ENCODE peak calls at places on chromosomes 5 and 9, in nine cellular contexts. M is cardiac muscle cell, G is type B pancreatic cell, Q is tibial artery, W is left lung, K is GM20000, H is transverse colon, Z is heart right ventricle, P is omental fat pad. N is an unnamed sample.

GRCh38 chr9:82208741-82209450 is 220.3 kb downstream of the SPATA31D1 start:
- DNase-seq in W (no peak), M (peak; percentile 38), Q (no peak), G (no peak), H (no peak), P (no peak), K (no peak), Z (no peak), N (no peak)

GRCh38 chr9:115204827-115205506 is 87.0 kb upstream of the TNC start:
- DNase-seq in G (no peak), H (no peak), Q (no peak), K (peak; percentile 32), Z (no peak), W (no peak), P (no peak), M (peak; percentile 71), N (peak; percentile 8)

GRCh38 chr9:93136011-93136440 is 2.0 kb upstream of the NINJ1 start:
- DNase-seq in H (no peak), W (no peak), M (peak; percentile 42), G (no peak), P (no peak), Q (no peak), Z (no peak), K (no peak), N (no peak)

GRCh38 chr5:105506692-105507277 is 1944.2 kb upstream of the NUDT12 start:
- DNase-seq in W (no peak), G (no peak), H (no peak), M (peak; percentile 1), Z (no peak), K (peak; percentile 6), Q (no peak), P (no peak), N (no peak)

GRCh38 chr5:159915913-159916840 is at the start of gene ADRA1B:
- DNase-seq in P (no peak), Q (peak; percentile 89), Z (peak; percentile 62), K (peak; percentile 87), G (peak; percentile 79), W (peak; percentile 65), H (peak; percentile 76), M (peak; percentile 78), N (peak; percentile 86)

GRCh38 chr9:120698766-120699165 is 15.5 kb downstream of the MEGF9 start:
- DNase-seq in K (no peak), H (no peak), G (no peak), Z (no peak), Q (no peak), P (no peak), M (no peak), W (no peak), N (no peak)

GRCh38 chr5:66757219-66757833 is 161.1 kb downstream of the MAST4 start:
- DNase-seq in K (peak; percentile 51), W (no peak), Q (no peak), H (peak; percentile 39), G (no peak), M (peak; percentile 87), P (no peak), Z (peak; percentile 54), N (peak; percentile 33)

GRCh38 chr5:160496784-160497183 is 75.1 kb downstream of the PTTG1 start:
- DNase-seq in H (no peak), M (no peak), Z (no peak), G (no peak), P (no peak), W (no peak), K (no peak), Q (no peak), N (no peak)

GRCh38 chr5:91281409-91281808 is 101.7 kb downstream of the ARRDC3 start:
- DNase-seq in M (peak; percentile 69), P (no peak), H (no peak), G (no peak), W (no peak), Q (no peak), K (no peak), Z (no peak), N (no peak)

GRCh38 chr9:93676310-93677054 is 100.1 kb downstream of the PHF2 start:
- DNase-seq in H (peak; percentile 6), M (no peak), K (no peak), P (peak; percentile 10), W (peak; percentile 19), G (peak; percentile 65), Z (peak; percentile 3), Q (peak; percentile 54), N (no peak)

GRCh38 chr5:68830499-68830898 is 263.3 kb upstream of the SLC30A5 start:
- DNase-seq in M (no peak), G (no peak), K (no peak), P (no peak), Q (no peak), Z (no peak), W (no peak), H (no peak), N (no peak)

GRCh38 chr5:52809884-52810283 is 22.2 kb downstream of the ITGA1 start:
- DNase-seq in H (no peak), M (no peak), Z (no peak), Q (no peak), G (no peak), K (no peak), W (no peak), P (no peak), N (no peak)

GRCh38 chr9:15485836-15486678 is 24.7 kb downstream of the PSIP1 start:
- DNase-seq in K (no peak), P (no peak), G (no peak), W (no peak), Q (no peak), Z (no peak), H (no peak), M (peak; percentile 36), N (no peak)

GRCh38 chr9:4666042-4666699 is at the start of gene SPATA6L:
- DNase-seq in P (peak; percentile 39), W (peak; percentile 85), M (peak; percentile 66), K (peak; percentile 58), Z (peak; percentile 68), G (no peak), Q (peak; percentile 79), H (peak; percentile 76), N (peak; percentile 62)

GRCh38 chr5:127196042-127196441 is 94.6 kb upstream of the MEGF10 start:
- DNase-seq in P (no peak), M (no peak), Q (no peak), G (no peak), K (no peak), W (no peak), Z (no peak), H (no peak), N (no peak)

GRCh38 chr9:4116708-4117460 is 183.0 kb downstream of the GLIS3 start:
- DNase-seq in Q (no peak), Z (no peak), H (no peak), K (no peak), M (peak; percentile 71), P (no peak), G (no peak), W (no peak), N (no peak)

GRCh38 chr9:86990276-86990675 is 43.0 kb upstream of the GAS1 start:
- DNase-seq in Q (no peak), Z (no peak), K (no peak), W (no peak), H (no peak), G (no peak), P (no peak), M (peak; percentile 85), N (no peak)

GRCh38 chr9:98807070-98807810 is at the start of gene GALNT12:
- DNase-seq in Q (peak; percentile 66), G (no peak), M (no peak), K (peak; percentile 79), W (no peak), Z (no peak), P (no peak), H (peak; percentile 74), N (peak; percentile 86)

DNA sequence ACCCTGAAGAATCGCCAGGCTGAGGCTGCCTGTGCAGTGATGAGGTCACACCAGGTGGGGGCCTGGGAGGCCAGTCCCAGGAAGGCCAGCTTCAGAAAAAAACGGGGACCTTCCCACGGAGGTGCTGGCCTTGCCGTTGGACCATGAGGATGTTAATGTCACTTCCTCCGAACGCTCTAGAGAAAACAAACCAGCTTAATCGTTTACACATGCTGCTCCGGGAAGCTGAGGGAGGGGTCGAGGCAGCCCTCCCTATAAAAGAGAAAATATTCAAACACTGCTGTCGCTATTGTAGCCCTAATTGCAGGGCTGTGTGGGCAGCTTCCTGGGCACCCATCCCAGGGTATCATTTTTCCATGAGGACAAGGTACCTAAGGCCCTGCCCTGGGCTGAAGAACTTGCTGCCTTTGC is 27.0 kb downstream of the PTGES start:
- DNase-seq in M (no peak), Q (no peak), P (no peak), Z (no peak), K (no peak), H (no peak), W (no peak), G (no peak), N (no peak)
- TF ChIP-seq CTCF in M (no peak), Q (no peak), P (no peak), Z (no peak), K (no peak), H (no peak), W (no peak), G (no peak), N (no peak)

DNA sequence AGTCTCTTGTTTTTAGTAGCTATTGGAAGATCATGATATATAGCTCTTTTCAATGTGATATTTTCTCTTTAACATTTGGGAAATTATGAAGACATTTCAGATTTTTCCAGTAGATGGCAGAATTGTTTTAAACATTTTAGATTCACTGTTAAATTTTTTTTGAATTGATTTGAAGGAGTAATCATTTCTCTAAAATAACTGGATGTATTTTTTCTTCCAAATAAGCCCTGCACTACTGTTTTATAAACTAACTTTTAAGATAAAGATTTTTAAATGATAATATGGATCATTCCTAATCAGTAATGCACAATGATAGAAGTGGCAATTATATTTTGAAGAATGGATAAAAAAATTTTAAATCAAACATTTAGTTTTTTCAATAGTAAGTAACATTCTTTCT is 14.2 kb downstream of the NDUFAF2 start:
- DNase-seq in P (no peak), W (no peak), Z (no peak), K (no peak), G (no peak), H (no peak), Q (no peak), M (peak; percentile 50), N (peak; percentile 16)
- TF ChIP-seq CTCF in P (no peak), W (peak; percentile 27), Z (no peak), K (no peak), G (peak; percentile 62), H (no peak), Q (peak; percentile 36), M (peak; percentile 26), N (peak; percentile 25)

GRCh38 chr9:83920469-83920941 is 727 bp downstream of the KIF27 start:
- DNase-seq in Q (no peak), G (no peak), K (peak; percentile 64), Z (peak; percentile 50), M (peak; percentile 50), W (no peak), P (no peak), H (peak; percentile 69), N (peak; percentile 59)

GRCh38 chr9:83919111-83919510 is 2.1 kb downstream of the KIF27 start:
- DNase-seq in H (no peak), K (no peak), M (no peak), G (no peak), Z (no peak), Q (no peak), W (no peak), P (no peak), N (no peak)

GRCh38 chr9:83920942-83921707 is at the start of gene KIF27:
- DNase-seq in H (peak; percentile 99), Z (peak; percentile 99), K (peak; percentile 96), Q (peak; percentile 99), P (peak; percentile 98), W (peak; percentile 99), M (peak; percentile 99), G (peak; percentile 99), N (peak; percentile 96)
- TF ChIP-seq CTCF in H (peak; percentile 34), Z (peak; percentile 14), K (peak; percentile 38), Q (peak; percentile 60), P (peak; percentile 18), W (peak; percentile 23), M (peak; percentile 27), G (peak; percentile 75), N (peak; percentile 11)

GRCh38 chr5:103474671-103475070 is 87.9 kb downstream of the NUDT12 start:
- DNase-seq in W (no peak), Q (no peak), M (no peak), K (no peak), P (no peak), Z (no peak), G (no peak), H (no peak), N (no peak)
- TF ChIP-seq CTCF in W (no peak), Q (no peak), M (peak; percentile 11), K (no peak), P (no peak), Z (no peak), G (no peak), H (no peak), N (no peak)